ENCODE peak calls at places on chromosomes 4 and X, in nine cellular contexts. W is mucosa of descending colon; M is colonic mucosa; F is H7; E is foreskin fibroblast; C is lower leg skin; V is Jurkat, Clone E6-1; I is lung; R is endodermal cell. Q is an unnamed sample.

GRCh38 chr4:152352645-152353116 is 183.2 kb downstream of the FBXW7 start:
- DNase-seq in W (no peak), M (peak; percentile 28), F (peak; percentile 2), E (peak; percentile 89), C (peak; percentile 86), V (peak; percentile 75), I (peak; percentile 37), R (peak; percentile 57), Q (peak; percentile 48)

GRCh38 chrX:38803609-38804480 is 2.6 kb downstream of the MID1IP1 start:
- DNase-seq in W (peak; percentile 92), M (peak; percentile 87), F (peak; percentile 96), E (peak; percentile 86), C (peak; percentile 94), V (peak; percentile 57), I (peak; percentile 87), R (peak; percentile 96), Q (peak; percentile 62)

GRCh38 chr4:140976768-140977167 is 156.5 kb downstream of the RNF150 start:
- DNase-seq in W (no peak), M (no peak), F (no peak), E (no peak), C (no peak), V (no peak), I (no peak), R (no peak), Q (no peak)

GRCh38 chr4:113468165-113469022 is 293.1 kb downstream of the CAMK2D start:
- DNase-seq in W (peak; percentile 32), M (peak; percentile 58), F (peak; percentile 7), E (peak; percentile 99), C (peak; percentile 95), V (no peak), I (peak; percentile 76), R (peak; percentile 80), Q (peak; percentile 30)

GRCh38 chr4:176288020-176288419 is 19.0 kb upstream of the ASB5 start:
- DNase-seq in W (no peak), M (no peak), F (no peak), E (no peak), C (no peak), V (no peak), I (no peak), R (no peak), Q (no peak)

GRCh38 chr4:55255171-55255570 is 90.9 kb upstream of the SRD5A3 start:
- DNase-seq in W (no peak), M (no peak), F (no peak), E (peak; percentile 29), C (no peak), V (no peak), I (no peak), R (no peak), Q (no peak)

GRCh38 chr4:151347891-151348290 is 22.5 kb upstream of the SH3D19 start:
- DNase-seq in W (no peak), M (no peak), F (no peak), E (no peak), C (no peak), V (no peak), I (no peak), R (no peak), Q (no peak)

GRCh38 chr4:98950925-98951324 is 22.0 kb upstream of the EIF4E start:
- DNase-seq in W (no peak), M (no peak), F (no peak), E (peak; percentile 13), C (no peak), V (no peak), I (no peak), R (no peak), Q (no peak)

GRCh38 chrX:63754141-63754859 is 30.7 kb downstream of the ARHGEF9 start:
- DNase-seq in W (peak; percentile 57), M (peak; percentile 36), F (no peak), E (no peak), C (peak; percentile 86), V (no peak), I (no peak), R (peak; percentile 41), Q (no peak)
- H3K4me3 ChIP-seq in W (peak overlapping the region; percentile 51), M (peak overlapping the region; percentile 55), F (peak overlapping the region; percentile 77), E (peak overlapping the region; percentile 78), C (peak overlapping the region; percentile 34), V (peak overlapping the region; percentile 74), I (peak overlapping the region; percentile 50), R (peak overlapping the region; percentile 93), Q (peak overlapping the region; percentile 63)

GRCh38 chr4:105894570-105895323 is 524 bp upstream of the NPNT start:
- DNase-seq in W (peak; percentile 74), M (peak; percentile 66), F (peak; percentile 58), E (no peak), C (no peak), V (no peak), I (peak; percentile 57), R (no peak), Q (no peak)

GRCh38 chr4:105896984-105897760 is 1.9 kb downstream of the NPNT start:
- DNase-seq in W (no peak), M (no peak), F (peak; percentile 8), E (no peak), C (no peak), V (no peak), I (no peak), R (no peak), Q (no peak)

GRCh38 chr4:105895324-105895608 is at the start of gene NPNT:
- DNase-seq in W (peak; percentile 75), M (no peak), F (peak; percentile 64), E (no peak), C (no peak), V (no peak), I (peak; percentile 58), R (peak; percentile 79), Q (no peak)

GRCh38 chr4:105896461-105896939 is 1.2 kb downstream of the NPNT start:
- DNase-seq in W (no peak), M (peak; percentile 58), F (peak; percentile 59), E (no peak), C (no peak), V (no peak), I (no peak), R (peak; percentile 80), Q (no peak)

GRCh38 chr4:105895609-105896460 is 564 bp downstream of the NPNT start:
- DNase-seq in W (peak; percentile 71), M (peak; percentile 60), F (peak; percentile 62), E (no peak), C (peak; percentile 85), V (no peak), I (peak; percentile 45), R (peak; percentile 75), Q (peak; percentile 69)
- H3K4me3 ChIP-seq in W (peak overlapping the region; percentile 57), M (peak overlapping the region; percentile 77), F (peak overlapping the region; percentile 55), E (peak overlapping the region; percentile 20), C (peak overlapping the region; percentile 46), V (no peak overlapping the region), I (peak overlapping the region; percentile 76), R (peak overlapping the region; percentile 81), Q (peak overlapping the region; percentile 47)

GRCh38 chrX:140501321-140501720 is 3.5 kb downstream of the SOX3 start:
- DNase-seq in W (no peak), M (no peak), F (peak; percentile 68), E (no peak), C (no peak), V (no peak), I (no peak), R (peak; percentile 71), Q (no peak)

GRCh38 chrX:140500427-140500826 is 4.4 kb downstream of the SOX3 start:
- DNase-seq in W (no peak), M (no peak), F (peak; percentile 43), E (no peak), C (no peak), V (no peak), I (no peak), R (peak; percentile 48), Q (no peak)

GRCh38 chrX:140502491-140503229 is 2.2 kb downstream of the SOX3 start:
- DNase-seq in W (no peak), M (no peak), F (peak; percentile 30), E (no peak), C (no peak), V (no peak), I (no peak), R (peak; percentile 51), Q (no peak)

GRCh38 chrX:140503230-140503585 is 1.7 kb downstream of the SOX3 start:
- DNase-seq in W (no peak), M (no peak), F (peak; percentile 36), E (no peak), C (no peak), V (no peak), I (no peak), R (peak; percentile 54), Q (no peak)

GRCh38 chrX:140501940-140502468 is 2.9 kb downstream of the SOX3 start:
- DNase-seq in W (no peak), M (no peak), F (peak; percentile 54), E (no peak), C (no peak), V (no peak), I (no peak), R (peak; percentile 56), Q (no peak)
- H3K4me3 ChIP-seq in W (no peak overlapping the region), M (no peak overlapping the region), F (peak overlapping the region; percentile 54), E (no peak overlapping the region), C (no peak overlapping the region), V (no peak overlapping the region), I (no peak overlapping the region), R (peak overlapping the region; percentile 73), Q (no peak overlapping the region)

GRCh38 chr4:89056292-89056952 is 563 bp downstream of the FAM13A start:
- DNase-seq in W (no peak), M (no peak), F (no peak), E (no peak), C (no peak), V (no peak), I (no peak), R (no peak), Q (no peak)

GRCh38 chr4:89049853-89050252 is 7.1 kb downstream of the FAM13A start:
- DNase-seq in W (no peak), M (no peak), F (no peak), E (no peak), C (no peak), V (no peak), I (no peak), R (no peak), Q (no peak)

GRCh38 chr4:89056953-89057398 is at the start of gene FAM13A:
- DNase-seq in W (peak; percentile 56), M (peak; percentile 81), F (peak; percentile 60), E (peak; percentile 89), C (peak; percentile 94), V (no peak), I (peak; percentile 80), R (peak; percentile 88), Q (peak; percentile 74)

GRCh38 chr4:89054627-89055026 is 2.4 kb downstream of the FAM13A start:
- DNase-seq in W (no peak), M (no peak), F (no peak), E (no peak), C (no peak), V (no peak), I (no peak), R (no peak), Q (no peak)

DNA sequence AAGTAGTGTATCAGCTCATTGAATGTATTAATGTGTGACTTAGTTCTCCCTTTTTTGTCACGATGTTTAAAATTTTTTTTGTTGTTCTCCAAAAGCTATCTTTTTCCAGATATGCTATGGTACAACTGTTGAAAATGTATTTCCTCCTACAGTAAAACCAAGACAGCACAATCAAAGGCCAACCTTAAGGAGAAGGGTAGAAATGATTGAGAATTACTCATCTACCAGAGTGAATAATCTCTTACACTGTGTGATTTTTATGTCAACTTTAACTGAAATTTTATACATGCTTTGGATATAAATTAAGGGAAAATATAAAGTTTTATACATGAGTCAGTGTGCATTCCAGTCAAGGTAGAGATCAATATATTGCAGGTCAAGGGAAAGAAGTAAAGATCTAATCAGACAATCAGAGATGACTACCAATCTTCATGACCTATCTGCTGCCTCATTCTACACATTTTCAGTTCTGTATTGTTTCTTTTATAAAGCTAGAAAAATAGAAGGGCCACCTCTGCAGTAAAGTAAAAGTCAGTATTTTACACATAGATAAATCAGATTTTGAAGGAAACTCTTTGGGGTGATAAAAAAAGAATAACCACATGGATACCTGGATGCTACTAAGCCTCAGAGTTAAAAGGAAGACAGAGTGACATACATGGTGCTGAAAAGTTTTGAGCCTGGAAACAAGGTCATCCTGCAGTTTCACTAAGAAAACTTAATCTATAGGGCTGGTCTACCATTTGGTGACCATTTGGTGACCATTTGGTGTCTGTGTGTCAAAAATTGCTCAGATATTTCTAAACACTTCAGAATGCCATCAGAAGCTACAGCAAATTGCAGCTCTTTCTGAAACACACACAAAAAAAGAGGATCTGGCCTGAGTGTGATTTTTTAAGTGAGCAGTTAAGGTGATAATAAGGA is 1.6 kb downstream of the FAM13A start:
- DNase-seq in W (no peak), M (no peak), F (no peak), E (no peak), C (no peak), V (no peak), I (no peak), R (no peak), Q (no peak)
- H3K4me3 ChIP-seq in W (no peak overlapping the region), M (no peak overlapping the region), F (peak overlapping the region; percentile 47), E (peak overlapping the region; percentile 67), C (no peak overlapping the region), V (no peak overlapping the region), I (no peak overlapping the region), R (peak overlapping the region; percentile 79), Q (peak overlapping the region; percentile 53)